ENCODE peak calls at places on chromosomes 7 and 10, in five cellular contexts. One of them, this sample, is unnamed.

GRCh38 chr7:47343056-47343455 is 238.9 kb downstream of the TNS3 start:
- DNase-seq in T-helper 17 cell: no peak
- DNase-seq in CD4-positive, CD25-positive, alpha-beta regulatory T cell: no peak
- DNase-seq in NCI-H748 treated with DMSO at 0.1 percent for 48 hours: no peak
- DNase-seq in stimulated activated naive CD4-positive, alpha-beta T cell: no peak
- DNase-seq in this sample: no peak

GRCh38 chr7:123682690-123683089 is 27.0 kb downstream of the LMOD2 start:
- DNase-seq in NCI-H748 treated with DMSO at 0.1 percent for 48 hours: peak; percentile 48
- DNase-seq in stimulated activated naive CD4-positive, alpha-beta T cell: no peak
- DNase-seq in T-helper 17 cell: no peak
- DNase-seq in CD4-positive, CD25-positive, alpha-beta regulatory T cell: peak; percentile 74
- DNase-seq in this sample: peak; percentile 17

GRCh38 chr10:31303212-31303611 is 15.8 kb upstream of the ZEB1 start:
- DNase-seq in NCI-H748 treated with DMSO at 0.1 percent for 48 hours: no peak
- DNase-seq in T-helper 17 cell: no peak
- DNase-seq in CD4-positive, CD25-positive, alpha-beta regulatory T cell: no peak
- DNase-seq in stimulated activated naive CD4-positive, alpha-beta T cell: no peak
- DNase-seq in this sample: no peak

GRCh38 chr7:151558575-151558974 is 38.9 kb upstream of the RHEB start:
- DNase-seq in T-helper 17 cell: no peak
- DNase-seq in CD4-positive, CD25-positive, alpha-beta regulatory T cell: no peak
- DNase-seq in NCI-H748 treated with DMSO at 0.1 percent for 48 hours: no peak
- DNase-seq in stimulated activated naive CD4-positive, alpha-beta T cell: no peak
- DNase-seq in this sample: no peak

GRCh38 chr7:126535176-126535575 is 717.6 kb downstream of the GRM8 start:
- DNase-seq in CD4-positive, CD25-positive, alpha-beta regulatory T cell: no peak
- DNase-seq in stimulated activated naive CD4-positive, alpha-beta T cell: no peak
- DNase-seq in NCI-H748 treated with DMSO at 0.1 percent for 48 hours: no peak
- DNase-seq in T-helper 17 cell: no peak
- DNase-seq in this sample: no peak

GRCh38 chr7:92671502-92672169 is 81.4 kb upstream of the FAM133B start:
- DNase-seq in NCI-H748 treated with DMSO at 0.1 percent for 48 hours: no peak
- DNase-seq in T-helper 17 cell: no peak
- DNase-seq in CD4-positive, CD25-positive, alpha-beta regulatory T cell: peak; percentile 32
- DNase-seq in stimulated activated naive CD4-positive, alpha-beta T cell: no peak
- DNase-seq in this sample: no peak

GRCh38 chr10:38025283-38025682 is 14.8 kb downstream of the ZNF33A start:
- DNase-seq in NCI-H748 treated with DMSO at 0.1 percent for 48 hours: no peak
- DNase-seq in CD4-positive, CD25-positive, alpha-beta regulatory T cell: peak; percentile 34
- DNase-seq in stimulated activated naive CD4-positive, alpha-beta T cell: no peak
- DNase-seq in T-helper 17 cell: no peak
- DNase-seq in this sample: no peak

GRCh38 chr7:7944619-7945282 is 23.8 kb upstream of the GLCCI1 start:
- DNase-seq in NCI-H748 treated with DMSO at 0.1 percent for 48 hours: no peak
- DNase-seq in stimulated activated naive CD4-positive, alpha-beta T cell: no peak
- DNase-seq in T-helper 17 cell: peak; percentile 40
- DNase-seq in CD4-positive, CD25-positive, alpha-beta regulatory T cell: peak; percentile 88
- DNase-seq in this sample: peak; percentile 66

GRCh38 chr7:128152721-128153120 is 88.4 kb upstream of the LEP start:
- DNase-seq in stimulated activated naive CD4-positive, alpha-beta T cell: no peak
- DNase-seq in CD4-positive, CD25-positive, alpha-beta regulatory T cell: no peak
- DNase-seq in T-helper 17 cell: no peak
- DNase-seq in NCI-H748 treated with DMSO at 0.1 percent for 48 hours: no peak
- DNase-seq in this sample: no peak

GRCh38 chr10:131311661-131312260 is at the start of gene TCERG1L:
- DNase-seq in stimulated activated naive CD4-positive, alpha-beta T cell: no peak
- DNase-seq in CD4-positive, CD25-positive, alpha-beta regulatory T cell: peak; percentile 2
- DNase-seq in NCI-H748 treated with DMSO at 0.1 percent for 48 hours: peak; percentile 3
- DNase-seq in T-helper 17 cell: no peak
- DNase-seq in this sample: no peak

GRCh38 chr10:58512470-58513188 is at the start of gene BICC1:
- DNase-seq in stimulated activated naive CD4-positive, alpha-beta T cell: no peak
- DNase-seq in T-helper 17 cell: no peak
- DNase-seq in CD4-positive, CD25-positive, alpha-beta regulatory T cell: no peak
- DNase-seq in NCI-H748 treated with DMSO at 0.1 percent for 48 hours: peak; percentile 35
- DNase-seq in this sample: no peak

GRCh38 chr7:150357277-150357676 is 11.3 kb upstream of the REPIN1 start:
- DNase-seq in NCI-H748 treated with DMSO at 0.1 percent for 48 hours: no peak
- DNase-seq in CD4-positive, CD25-positive, alpha-beta regulatory T cell: peak; percentile 83
- DNase-seq in T-helper 17 cell: peak; percentile 32
- DNase-seq in stimulated activated naive CD4-positive, alpha-beta T cell: peak; percentile 62
- DNase-seq in this sample: peak; percentile 54

GRCh38 chr7:476736-477360 is 42.8 kb downstream of the PDGFA start:
- DNase-seq in CD4-positive, CD25-positive, alpha-beta regulatory T cell: no peak
- DNase-seq in T-helper 17 cell: peak; percentile 2
- DNase-seq in NCI-H748 treated with DMSO at 0.1 percent for 48 hours: no peak
- DNase-seq in stimulated activated naive CD4-positive, alpha-beta T cell: no peak
- DNase-seq in this sample: no peak

GRCh38 chr7:111029141-111029572 is 61.8 kb upstream of the LRRN3 start:
- DNase-seq in T-helper 17 cell: no peak
- DNase-seq in CD4-positive, CD25-positive, alpha-beta regulatory T cell: no peak
- DNase-seq in stimulated activated naive CD4-positive, alpha-beta T cell: no peak
- DNase-seq in NCI-H748 treated with DMSO at 0.1 percent for 48 hours: no peak
- DNase-seq in this sample: no peak

GRCh38 chr10:66762218-66762729 is 163.6 kb upstream of the LRRTM3 start:
- DNase-seq in stimulated activated naive CD4-positive, alpha-beta T cell: no peak
- DNase-seq in CD4-positive, CD25-positive, alpha-beta regulatory T cell: no peak
- DNase-seq in T-helper 17 cell: no peak
- DNase-seq in NCI-H748 treated with DMSO at 0.1 percent for 48 hours: no peak
- DNase-seq in this sample: no peak